ENCODE peak calls at places on chromosomes 12 and 14, in four cellular contexts. One of them, this sample, is unnamed. For H3K27me3 and H3K4me1, the result is how much of the 10 kb centered on the place peaks cover.

GRCh38 chr12:13805038-13805437 is 176.4 kb downstream of the GRIN2B start:
- DNase-seq in HepG2: no peak
- DNase-seq in HCT116: no peak
- DNase-seq in K562: no peak
- DNase-seq in this sample: no peak

GRCh38 chr12:106074361-106074705 is 64.4 kb downstream of the NUAK1 start:
- DNase-seq in K562: no peak
- DNase-seq in HCT116: no peak
- DNase-seq in HepG2: no peak
- DNase-seq in this sample: peak

GRCh38 chr12:12645485-12645884 is 33.8 kb downstream of the CREBL2 start:
- DNase-seq in HepG2: peak
- DNase-seq in HCT116: peak
- DNase-seq in K562: peak
- DNase-seq in this sample: peak

GRCh38 chr12:64004639-64005038 is 160.1 kb downstream of the SRGAP1 start:
- DNase-seq in K562: no peak
- DNase-seq in HepG2: no peak
- DNase-seq in HCT116: no peak
- DNase-seq in this sample: no peak

GRCh38 chr14:22472935-22473854 is 115.8 kb downstream of the DAD1 start:
- DNase-seq in K562: peak
- DNase-seq in HCT116: peak
- DNase-seq in HepG2: peak
- DNase-seq in this sample: peak

GRCh38 chr12:112130461-112130998 is 5.2 kb downstream of the TRAFD1 start:
- DNase-seq in HepG2: no peak
- DNase-seq in K562: no peak
- DNase-seq in HCT116: no peak
- DNase-seq in this sample: no peak

GRCh38 chr12:119959435-119959834 is 29.6 kb upstream of the BICDL1 start:
- DNase-seq in HepG2: no peak
- DNase-seq in HCT116: no peak
- DNase-seq in K562: no peak
- DNase-seq in this sample: no peak

GRCh38 chr12:109139360-109139759 is 23.0 kb downstream of the ACACB start:
- DNase-seq in K562: no peak
- DNase-seq in HCT116: no peak
- DNase-seq in HepG2: no peak
- DNase-seq in this sample: no peak

GRCh38 chr12:54374555-54375257 is 9.8 kb downstream of the ZNF385A start:
- DNase-seq in K562: no peak
- DNase-seq in HCT116: no peak
- DNase-seq in HepG2: no peak
- DNase-seq in this sample: no peak

GRCh38 chr12:47882796-47883546 is 21.8 kb downstream of the VDR start:
- DNase-seq in HCT116: no peak
- DNase-seq in K562: no peak
- DNase-seq in HepG2: no peak
- DNase-seq in this sample: no peak

GRCh38 chr12:116196226-116196625 is 81.3 kb downstream of the MED13L start:
- DNase-seq in HepG2: no peak
- DNase-seq in K562: no peak
- DNase-seq in HCT116: no peak
- DNase-seq in this sample: no peak

GRCh38 chr12:112103758-112104504 is 4.7 kb downstream of the NAA25 start:
- DNase-seq in HCT116: no peak
- DNase-seq in K562: no peak
- DNase-seq in HepG2: no peak
- DNase-seq in this sample: no peak

GRCh38 chr14:93332032-93332852 is 594 bp downstream of the BTBD7 start:
- DNase-seq in HCT116: no peak
- DNase-seq in HepG2: peak
- DNase-seq in K562: peak
- DNase-seq in this sample: no peak

GRCh38 chr14:20873370-20874177 is 17.6 kb upstream of the RNASE3 start:
- DNase-seq in HCT116: peak
- DNase-seq in HepG2: peak
- DNase-seq in K562: peak
- DNase-seq in this sample: peak

GRCh38 chr14:54622189-54622958 is 55.4 kb downstream of the SAMD4A start:
- DNase-seq in HCT116: no peak
- DNase-seq in K562: no peak
- DNase-seq in HepG2: no peak
- DNase-seq in this sample: no peak

GRCh38 chr14:94844593-94844992 is 74.7 kb upstream of the GSC start:
- DNase-seq in HepG2: no peak
- DNase-seq in HCT116: no peak
- DNase-seq in K562: no peak
- DNase-seq in this sample: no peak

GRCh38 chr12:69433653-69434052 is 36.5 kb upstream of the FRS2 start:
- DNase-seq in HCT116: no peak
- DNase-seq in K562: no peak
- DNase-seq in HepG2: no peak
- DNase-seq in this sample: no peak

GRCh38 chr12:96185914-96186313 is 8.3 kb upstream of the ELK3 start:
- DNase-seq in HCT116: no peak
- DNase-seq in HepG2: no peak
- DNase-seq in K562: no peak
- DNase-seq in this sample: no peak

GRCh38 chr12:52884526-52885293 is 20.2 kb downstream of the KRT8 start:
- DNase-seq in HCT116: no peak
- DNase-seq in HepG2: peak
- DNase-seq in K562: peak
- DNase-seq in this sample: no peak

GRCh38 chr12:29035112-29035511 is 114.0 kb upstream of the FAR2 start:
- DNase-seq in HepG2: no peak
- DNase-seq in HCT116: no peak
- DNase-seq in K562: no peak
- DNase-seq in this sample: no peak

GRCh38 chr12:84508943-84509342 is 403.7 kb downstream of the SLC6A15 start:
- DNase-seq in HepG2: no peak
- DNase-seq in K562: no peak
- DNase-seq in HCT116: no peak
- DNase-seq in this sample: no peak

GRCh38 chr12:63068857-63069442 is 82.1 kb downstream of the AVPR1A start:
- DNase-seq in K562: peak
- DNase-seq in HepG2: peak
- DNase-seq in HCT116: peak
- DNase-seq in this sample: peak

GRCh38 chr12:104909761-104910160 is 48.3 kb downstream of the SLC41A2 start:
- DNase-seq in HepG2: no peak
- DNase-seq in K562: no peak
- DNase-seq in HCT116: no peak
- DNase-seq in this sample: no peak

GRCh38 chr14:50222061-50222613 is 9.2 kb downstream of the SOS2 start:
- DNase-seq in HepG2: no peak
- DNase-seq in HCT116: no peak
- DNase-seq in K562: no peak
- DNase-seq in this sample: no peak

GRCh38 chr14:81192594-81192993 is 28.2 kb downstream of the GTF2A1 start:
- DNase-seq in HCT116: no peak
- DNase-seq in K562: no peak
- DNase-seq in HepG2: no peak
- DNase-seq in this sample: no peak

GRCh38 chr12:131929530-131930456 is 717 bp downstream of the PUS1 start:
- DNase-seq in HepG2: no peak
- DNase-seq in HCT116: no peak
- DNase-seq in K562: peak
- DNase-seq in this sample: no peak

GRCh38 chr12:92717202-92717601 is 14.4 kb downstream of the PLEKHG7 start:
- DNase-seq in HepG2: no peak
- DNase-seq in HCT116: peak
- DNase-seq in K562: no peak
- DNase-seq in this sample: no peak

GRCh38 chr12:123957191-123957590 is 15.4 kb downstream of the CCDC92 start:
- DNase-seq in HCT116: no peak
- DNase-seq in HepG2: no peak
- DNase-seq in K562: no peak
- DNase-seq in this sample: no peak

GRCh38 chr12:46531804-46532203 is 159.2 kb upstream of the SLC38A2 start:
- DNase-seq in HepG2: no peak
- DNase-seq in K562: no peak
- DNase-seq in HCT116: no peak
- DNase-seq in this sample: no peak

GRCh38 chr12:62922539-62922938 is 12.4 kb downstream of the PPM1H start:
- DNase-seq in HCT116: no peak
- DNase-seq in K562: no peak
- DNase-seq in HepG2: no peak
- DNase-seq in this sample: no peak

GRCh38 chr14:79543966-79544365 is 667.3 kb downstream of the DIO2 start:
- DNase-seq in HepG2: no peak
- DNase-seq in K562: peak
- DNase-seq in HCT116: no peak
- DNase-seq in this sample: peak

GRCh38 chr14:96263347-96264199 is 7.6 kb downstream of the BDKRB1 start:
- DNase-seq in HepG2: no peak
- DNase-seq in K562: no peak
- DNase-seq in HCT116: no peak
- DNase-seq in this sample: no peak

GRCh38 chr12:18752280-18752920 is 14.5 kb downstream of the CAPZA3 start:
- DNase-seq in HCT116: no peak
- DNase-seq in K562: peak
- DNase-seq in HepG2: no peak
- DNase-seq in this sample: peak

GRCh38 chr14:96584199-96584906 is 82.2 kb downstream of the PAPOLA start:
- DNase-seq in HCT116: peak
- DNase-seq in HepG2: peak
- DNase-seq in K562: peak
- DNase-seq in this sample: peak

GRCh38 chr12:74780458-74781241 is 243.0 kb downstream of the ATXN7L3B start:
- DNase-seq in HepG2: no peak
- DNase-seq in HCT116: no peak
- DNase-seq in K562: no peak
- DNase-seq in this sample: no peak

GRCh38 chr12:101857043-101857558 is 20.3 kb upstream of the DRAM1 start:
- DNase-seq in HCT116: no peak
- DNase-seq in K562: no peak
- DNase-seq in HepG2: no peak
- DNase-seq in this sample: no peak

GRCh38 chr14:41299924-41300323 is 306.8 kb upstream of the LRFN5 start:
- DNase-seq in HCT116: no peak
- DNase-seq in HepG2: peak
- DNase-seq in K562: no peak
- DNase-seq in this sample: no peak

DNA sequence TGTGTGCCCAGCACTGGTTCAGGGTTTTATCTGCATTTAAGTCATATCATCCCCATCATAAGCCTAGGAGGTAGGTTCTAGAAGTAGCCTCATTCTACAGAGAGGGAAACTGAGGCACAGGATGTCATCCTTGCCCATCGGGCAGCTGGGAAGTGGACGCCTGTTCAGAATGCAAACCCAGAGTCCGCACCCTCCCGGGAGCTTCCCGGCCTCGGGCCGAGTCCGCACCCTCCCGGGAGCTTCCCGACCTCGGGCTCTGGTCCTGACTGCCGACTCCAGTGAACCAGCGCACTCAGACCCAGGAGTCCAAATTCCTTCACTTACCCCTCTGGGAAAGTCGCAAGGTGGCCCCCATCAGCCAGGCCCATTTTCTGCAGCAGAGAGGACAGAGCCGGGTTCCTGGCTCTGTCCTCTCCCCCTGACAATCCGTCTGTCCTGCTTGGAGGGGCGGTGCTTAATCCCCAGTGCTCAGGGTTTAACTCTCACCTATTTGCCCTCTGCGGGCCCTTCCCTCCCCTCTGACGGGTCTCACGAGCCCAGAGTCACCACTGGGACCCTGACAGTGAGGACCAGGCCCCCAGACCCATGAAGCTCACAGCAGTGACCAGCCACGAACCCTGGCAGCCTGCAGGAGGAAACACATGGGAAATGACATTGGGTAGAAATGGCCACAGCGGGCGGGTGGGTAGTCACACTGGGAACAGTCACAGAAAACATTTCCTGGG is 141.9 kb downstream of the PIWIL1 start:
- DNase-seq in HepG2: no peak
- DNase-seq in K562: no peak
- DNase-seq in HCT116: no peak
- DNase-seq in this sample: no peak
- H3K27me3 ChIP-seq in HepG2: half or more
- H3K27me3 ChIP-seq in K562: half or more
- H3K27me3 ChIP-seq in HCT116: under half
- H3K27me3 ChIP-seq in this sample: under half

DNA sequence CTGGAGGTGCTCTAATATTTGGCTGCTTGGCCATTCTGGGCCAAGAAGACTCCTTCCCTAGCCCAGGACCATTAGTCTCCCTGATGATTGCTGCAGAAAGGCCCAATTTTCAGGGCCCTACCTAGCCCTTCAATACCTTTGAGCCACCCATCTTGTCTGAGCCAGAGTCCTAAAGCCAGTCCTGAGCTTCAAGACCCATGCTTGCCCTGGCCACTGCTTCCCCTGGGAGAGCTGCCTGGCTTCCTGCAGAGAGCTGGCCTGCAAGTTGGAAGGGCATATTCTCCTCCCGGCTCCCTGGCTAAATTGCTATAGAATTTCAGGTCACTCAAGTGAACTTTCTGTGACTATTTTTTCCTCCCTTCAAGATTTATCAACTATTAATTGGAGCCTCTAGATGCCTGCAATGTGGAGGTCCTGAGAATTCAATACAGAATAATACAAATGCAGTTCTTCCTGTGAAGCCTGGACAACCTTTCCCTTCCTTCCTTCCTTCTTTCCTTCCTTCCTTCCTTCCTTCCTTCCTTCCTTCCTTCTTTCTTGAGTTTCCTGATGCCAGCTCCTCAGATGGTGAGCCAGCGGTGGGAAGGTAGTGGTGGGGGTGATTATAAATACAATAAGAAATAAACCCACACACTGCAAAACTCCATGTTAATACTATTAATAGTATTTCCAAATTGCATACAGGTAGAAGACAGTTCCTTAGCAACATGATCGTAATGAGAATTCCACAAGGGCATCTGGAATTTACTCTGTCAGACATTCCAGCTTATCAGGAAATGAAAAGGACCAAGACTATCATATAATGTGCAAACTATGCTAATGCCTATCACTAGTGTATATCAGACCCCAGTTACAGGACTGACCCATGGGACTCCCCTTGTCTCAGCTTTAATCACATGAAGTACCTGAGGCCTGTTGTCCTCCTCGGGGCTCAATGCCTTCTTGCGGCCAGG is 108.1 kb downstream of the ZFP36L1 start:
- DNase-seq in HepG2: no peak
- DNase-seq in K562: no peak
- DNase-seq in HCT116: no peak
- DNase-seq in this sample: no peak
- H3K4me1 ChIP-seq in HepG2: half or more
- H3K4me1 ChIP-seq in K562: under half
- H3K4me1 ChIP-seq in HCT116: half or more
- H3K4me1 ChIP-seq in this sample: under half

GRCh38 chr12:6167327-6168280 is 32.6 kb upstream of the CD9 start:
- DNase-seq in HepG2: peak
- DNase-seq in HCT116: peak
- DNase-seq in K562: peak
- DNase-seq in this sample: no peak
- TF ChIP-seq YY1 in HepG2: no peak
- TF ChIP-seq YY1 in HCT116: no peak
- TF ChIP-seq YY1 in K562: no peak
- TF ChIP-seq YY1 in this sample: no peak

GRCh38 chr12:57733928-57734327 is 4.6 kb downstream of the AGAP2 start:
- DNase-seq in K562: no peak
- DNase-seq in HCT116: no peak
- DNase-seq in HepG2: no peak
- DNase-seq in this sample: no peak
- H3K27me3 ChIP-seq in K562: half or more
- H3K27me3 ChIP-seq in HCT116: under half
- H3K27me3 ChIP-seq in HepG2: half or more
- H3K27me3 ChIP-seq in this sample: half or more